ENCODE peak calls at places on chromosomes 1 and 21, in four cellular contexts. One of them, this sample, is unnamed.

GRCh38 chr1:210231846-210232523 is 611 bp upstream of the SERTAD4 start:
- DNase-seq in GM12891: no peak
- DNase-seq in GM12878: no peak
- DNase-seq in HL-60: no peak
- DNase-seq in this sample: no peak

GRCh38 chr1:234941711-234942320 is 186.8 kb downstream of the TOMM20 start:
- DNase-seq in GM12891: no peak
- DNase-seq in GM12878: no peak
- DNase-seq in HL-60: no peak
- DNase-seq in this sample: no peak

GRCh38 chr1:172383541-172383940 is 36.9 kb upstream of the C1orf105 start:
- DNase-seq in GM12891: no peak
- DNase-seq in GM12878: no peak
- DNase-seq in HL-60: no peak
- DNase-seq in this sample: no peak

GRCh38 chr1:15760520-15761211 is 2.1 kb downstream of the FBLIM1 start:
- DNase-seq in GM12891: no peak
- DNase-seq in GM12878: no peak
- DNase-seq in HL-60: no peak
- DNase-seq in this sample: no peak

GRCh38 chr1:51986718-51987117 is 3.8 kb downstream of the RAB3B start:
- DNase-seq in GM12891: no peak
- DNase-seq in GM12878: no peak
- DNase-seq in HL-60: no peak
- DNase-seq in this sample: no peak

GRCh38 chr1:224696891-224697765 is 81.0 kb downstream of the CNIH3 start:
- DNase-seq in GM12891: no peak
- DNase-seq in GM12878: no peak
- DNase-seq in HL-60: no peak
- DNase-seq in this sample: no peak

GRCh38 chr1:11648732-11649158 is 5.5 kb downstream of the FBXO2 start:
- DNase-seq in GM12891: no peak
- DNase-seq in GM12878: no peak
- DNase-seq in HL-60: no peak
- DNase-seq in this sample: peak; percentile 84

GRCh38 chr1:157725214-157725577 is 24.6 kb upstream of the FCRL3 start:
- DNase-seq in GM12891: no peak
- DNase-seq in GM12878: no peak
- DNase-seq in HL-60: peak; percentile 18
- DNase-seq in this sample: no peak

GRCh38 chr1:64240209-64240608 is 36.8 kb downstream of the UBE2U start:
- DNase-seq in GM12891: no peak
- DNase-seq in GM12878: no peak
- DNase-seq in HL-60: no peak
- DNase-seq in this sample: no peak

GRCh38 chr1:218361298-218362065 is 16.3 kb downstream of the TGFB2 start:
- DNase-seq in GM12891: no peak
- DNase-seq in GM12878: no peak
- DNase-seq in HL-60: no peak
- DNase-seq in this sample: no peak

GRCh38 chr21:38282921-38283320 is 26.1 kb downstream of the KCNJ15 start:
- DNase-seq in GM12891: no peak
- DNase-seq in GM12878: no peak
- DNase-seq in HL-60: peak; percentile 81
- DNase-seq in this sample: no peak

GRCh38 chr1:48817505-48818114 is 40.9 kb upstream of the BEND5 start:
- DNase-seq in GM12891: no peak
- DNase-seq in GM12878: no peak
- DNase-seq in HL-60: no peak
- DNase-seq in this sample: peak; percentile 8

GRCh38 chr1:6497215-6497866 is 5.9 kb upstream of the PLEKHG5 start:
- DNase-seq in GM12891: peak; percentile 72
- DNase-seq in GM12878: no peak
- DNase-seq in HL-60: no peak
- DNase-seq in this sample: peak; percentile 46

DNA sequence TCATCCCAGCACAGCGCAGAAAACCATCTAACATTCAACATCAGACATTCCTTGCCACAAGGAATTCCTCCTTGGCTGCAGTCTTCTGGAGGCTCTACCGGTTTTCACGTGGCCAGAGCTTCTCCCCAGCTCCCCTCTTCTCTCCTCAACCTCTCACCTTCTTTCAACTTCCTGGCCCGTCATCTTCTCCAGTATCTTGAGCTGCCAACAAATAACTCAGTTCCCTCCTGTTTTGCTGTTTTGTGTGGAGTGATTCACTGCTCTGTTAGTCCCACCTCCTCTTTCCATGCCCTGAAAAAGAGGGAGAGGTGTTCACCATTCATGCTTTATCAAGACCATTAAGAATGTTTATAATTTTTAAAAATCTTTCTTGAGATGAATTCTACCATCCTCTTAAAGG is 32.6 kb downstream of the PIGM start:
- DNase-seq in GM12891: no peak
- DNase-seq in GM12878: no peak
- DNase-seq in HL-60: no peak
- DNase-seq in this sample: no peak
- TF ChIP-seq SPI1 in GM12891: no peak
- TF ChIP-seq SPI1 in GM12878: no peak
- TF ChIP-seq SPI1 in HL-60: no peak
- TF ChIP-seq SPI1 in this sample: no peak

GRCh38 chr1:177969109-177969508 is 749 bp downstream of the SEC16B start:
- DNase-seq in GM12891: no peak
- DNase-seq in GM12878: no peak
- DNase-seq in HL-60: no peak
- DNase-seq in this sample: no peak
- TF ChIP-seq SPI1 in GM12891: no peak
- TF ChIP-seq SPI1 in GM12878: no peak
- TF ChIP-seq SPI1 in HL-60: no peak
- TF ChIP-seq SPI1 in this sample: no peak

GRCh38 chr1:181352695-181353094 is 130.6 kb upstream of the CACNA1E start:
- DNase-seq in GM12891: no peak
- DNase-seq in GM12878: no peak
- DNase-seq in HL-60: no peak
- DNase-seq in this sample: no peak

GRCh38 chr1:181359012-181359411 is 124.3 kb upstream of the CACNA1E start:
- DNase-seq in GM12891: no peak
- DNase-seq in GM12878: no peak
- DNase-seq in HL-60: no peak
- DNase-seq in this sample: no peak

GRCh38 chr1:181354865-181355264 is 128.5 kb upstream of the CACNA1E start:
- DNase-seq in GM12891: no peak
- DNase-seq in GM12878: no peak
- DNase-seq in HL-60: no peak
- DNase-seq in this sample: no peak

GRCh38 chr1:181353526-181353925 is 129.8 kb upstream of the CACNA1E start:
- DNase-seq in GM12891: no peak
- DNase-seq in GM12878: no peak
- DNase-seq in HL-60: no peak
- DNase-seq in this sample: no peak

DNA sequence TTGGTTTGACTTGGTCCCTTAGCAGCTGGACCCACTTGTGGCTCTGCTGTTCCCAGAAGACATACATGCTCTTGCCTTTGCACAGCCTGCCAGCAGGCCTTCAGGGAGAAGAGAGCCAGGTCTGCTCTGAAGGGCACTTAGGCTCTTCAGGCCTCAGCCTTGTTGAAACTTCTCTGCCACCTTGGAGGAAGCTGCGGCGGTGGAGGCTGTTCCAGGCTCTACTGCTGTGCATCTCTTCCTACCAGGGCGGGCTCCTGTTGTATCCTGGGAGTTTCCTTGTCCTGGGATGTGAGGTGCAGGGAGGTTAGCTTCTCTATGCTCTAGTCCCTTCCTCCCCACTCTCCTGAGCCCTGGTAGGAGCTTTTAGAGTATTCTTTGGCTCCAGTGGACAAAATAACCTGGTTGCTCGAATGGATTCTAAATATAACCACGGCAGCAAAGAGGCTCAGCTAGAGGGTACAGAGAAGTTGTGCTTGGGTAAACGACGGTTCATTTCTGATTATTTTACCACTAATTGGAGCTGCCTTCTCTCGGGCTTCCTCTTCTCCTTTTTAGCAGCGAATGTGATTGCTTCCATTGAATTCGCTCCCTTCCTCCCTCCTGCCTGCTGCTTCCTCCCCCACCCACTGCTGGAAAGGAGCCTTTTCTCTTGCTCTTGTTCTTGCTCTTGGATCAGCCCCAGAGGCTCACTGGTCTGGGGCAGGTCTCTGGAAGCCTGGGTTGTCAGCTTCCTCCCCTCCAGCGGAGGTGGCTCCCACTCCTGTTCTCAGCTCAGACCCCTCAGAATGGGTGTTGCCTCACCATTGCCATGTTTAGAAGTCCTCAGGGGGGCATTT is 126.6 kb upstream of the CACNA1E start:
- DNase-seq in GM12891: no peak
- DNase-seq in GM12878: no peak
- DNase-seq in HL-60: peak; percentile 10
- DNase-seq in this sample: no peak
- TF ChIP-seq SPI1 in GM12891: no peak
- TF ChIP-seq SPI1 in GM12878: no peak
- TF ChIP-seq SPI1 in HL-60: peak; percentile 63
- TF ChIP-seq SPI1 in this sample: no peak

DNA sequence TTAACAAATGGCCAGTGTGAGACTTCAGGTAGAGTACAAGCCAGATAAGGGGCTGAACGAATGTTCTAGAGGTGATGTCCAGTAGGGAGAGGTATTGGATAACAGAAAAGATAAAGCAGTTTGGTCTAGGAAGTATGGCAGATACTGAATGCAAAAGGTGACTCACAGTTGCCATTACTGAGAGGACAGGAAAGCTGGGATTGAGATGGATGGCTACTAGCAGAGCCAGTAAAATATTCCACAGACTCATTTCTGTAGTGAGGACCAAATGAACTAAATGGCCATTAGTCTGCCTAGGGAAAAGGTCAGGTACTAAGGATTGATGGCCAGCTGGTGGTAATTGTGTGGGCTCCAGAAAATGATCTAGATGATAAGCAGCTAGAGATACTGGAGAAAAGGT is 11.5 kb downstream of the MACO1 start:
- DNase-seq in GM12891: no peak
- DNase-seq in GM12878: no peak
- DNase-seq in HL-60: no peak
- DNase-seq in this sample: no peak
- TF ChIP-seq SPI1 in GM12891: no peak
- TF ChIP-seq SPI1 in GM12878: no peak
- TF ChIP-seq SPI1 in HL-60: no peak
- TF ChIP-seq SPI1 in this sample: no peak

GRCh38 chr1:205354259-205354904 is 2.3 kb downstream of the KLHDC8A start:
- DNase-seq in GM12891: no peak
- DNase-seq in GM12878: peak; percentile 9
- DNase-seq in HL-60: peak; percentile 17
- DNase-seq in this sample: peak; percentile 71

GRCh38 chr1:205351984-205352713 is 4.6 kb downstream of the KLHDC8A start:
- DNase-seq in GM12891: no peak
- DNase-seq in GM12878: no peak
- DNase-seq in HL-60: no peak
- DNase-seq in this sample: no peak

GRCh38 chr1:205355054-205355453 is 1.7 kb downstream of the KLHDC8A start:
- DNase-seq in GM12891: no peak
- DNase-seq in GM12878: no peak
- DNase-seq in HL-60: no peak
- DNase-seq in this sample: no peak

GRCh38 chr1:205350626-205351235 is 6.0 kb downstream of the KLHDC8A start:
- DNase-seq in GM12891: no peak
- DNase-seq in GM12878: no peak
- DNase-seq in HL-60: no peak
- DNase-seq in this sample: no peak

GRCh38 chr1:205353612-205354011 is 3.1 kb downstream of the KLHDC8A start:
- DNase-seq in GM12891: no peak
- DNase-seq in GM12878: no peak
- DNase-seq in HL-60: no peak
- DNase-seq in this sample: no peak
- TF ChIP-seq SPI1 in GM12891: no peak
- TF ChIP-seq SPI1 in GM12878: no peak
- TF ChIP-seq SPI1 in HL-60: no peak
- TF ChIP-seq SPI1 in this sample: no peak